ENCODE peak calls at places on chromosomes 6 and 20, in four cellular contexts. U is neural progenitor cell, D is uterus, L is Karpas-422. I is an unnamed sample. For H3K36me3, the result is how much of the 10 kb centered on the place peaks cover.

GRCh38 chr6:22071655-22072054 is 225.2 kb downstream of the PRL start:
- DNase-seq in U (peak), D (peak), L (no peak), I (no peak)

GRCh38 chr6:135901776-135902524 is 50.4 kb downstream of the PDE7B start:
- DNase-seq in U (no peak), D (peak), L (no peak), I (no peak)

GRCh38 chr6:63351995-63352586 is 32.3 kb upstream of the LGSN start:
- DNase-seq in U (no peak), D (no peak), L (peak), I (no peak)

GRCh38 chr6:73606428-73606827 is 47.4 kb downstream of the SLC17A5 start:
- DNase-seq in U (no peak), D (no peak), L (no peak), I (no peak)

GRCh38 chr6:69349776-69350175 is 447.0 kb downstream of the LMBRD1 start:
- DNase-seq in U (no peak), D (peak), L (no peak), I (no peak)

GRCh38 chr6:108030223-108030622 is 44.3 kb downstream of the OSTM1 start:
- DNase-seq in U (peak), D (no peak), L (no peak), I (no peak)

GRCh38 chr6:45818655-45819054 is 197.0 kb downstream of the CLIC5 start:
- DNase-seq in U (no peak), D (no peak), L (no peak), I (no peak)

GRCh38 chr20:56924976-56925695 is 296.0 kb downstream of the TFAP2C start:
- DNase-seq in U (peak), D (no peak), L (no peak), I (no peak)

GRCh38 chr6:124002377-124003081 is 198.9 kb downstream of the NKAIN2 start:
- DNase-seq in U (no peak), D (no peak), L (no peak), I (no peak)

GRCh38 chr20:20362774-20363435 is 5.0 kb upstream of the INSM1 start:
- DNase-seq in U (peak), D (no peak), L (no peak), I (no peak)

GRCh38 chr20:10307359-10307735 is 88.7 kb downstream of the SNAP25 start:
- DNase-seq in U (no peak), D (no peak), L (no peak), I (no peak)

GRCh38 chr6:69704916-69705315 is 91.9 kb downstream of the LMBRD1 start:
- DNase-seq in U (no peak), D (no peak), L (no peak), I (no peak)

GRCh38 chr6:159788757-159789376 is 535 bp downstream of the TCP1 start:
- DNase-seq in U (peak), D (peak), L (peak), I (no peak)

GRCh38 chr6:31826793-31827285 is 699 bp upstream of the HSPA1B start:
- DNase-seq in U (peak), D (peak), L (no peak), I (peak)

GRCh38 chr6:36364669-36365479 is 22.6 kb downstream of the ETV7 start:
- DNase-seq in U (no peak), D (no peak), L (no peak), I (no peak)

GRCh38 chr20:11437611-11438380 is 479.9 kb upstream of the BTBD3 start:
- DNase-seq in U (no peak), D (no peak), L (no peak), I (no peak)

GRCh38 chr6:35083507-35083906 is 57.6 kb downstream of the TCP11 start:
- DNase-seq in U (no peak), D (no peak), L (no peak), I (no peak)
- H3K36me3 ChIP-seq in U (under half), D (under half), L (under half), I (under half)

GRCh38 chr6:37438912-37439311 is 5.9 kb downstream of the CMTR1 start:
- DNase-seq in U (no peak), D (no peak), L (no peak), I (no peak)
- H3K36me3 ChIP-seq in U (under half), D (under half), L (under half), I (under half)

GRCh38 chr20:64073476-64074183 is 5.7 kb downstream of the RGS19 start:
- DNase-seq in U (no peak), D (no peak), L (no peak), I (no peak)

GRCh38 chr20:64071341-64072332 is 7.7 kb downstream of the RGS19 start:
- DNase-seq in U (no peak), D (no peak), L (peak), I (no peak)

GRCh38 chr20:64074184-64074789 is 5.0 kb downstream of the RGS19 start:
- DNase-seq in U (no peak), D (no peak), L (no peak), I (no peak)

GRCh38 chr20:64070244-64070993 is 7.4 kb downstream of the TCEA2 start:
- DNase-seq in U (no peak), D (no peak), L (no peak), I (no peak)

DNA sequence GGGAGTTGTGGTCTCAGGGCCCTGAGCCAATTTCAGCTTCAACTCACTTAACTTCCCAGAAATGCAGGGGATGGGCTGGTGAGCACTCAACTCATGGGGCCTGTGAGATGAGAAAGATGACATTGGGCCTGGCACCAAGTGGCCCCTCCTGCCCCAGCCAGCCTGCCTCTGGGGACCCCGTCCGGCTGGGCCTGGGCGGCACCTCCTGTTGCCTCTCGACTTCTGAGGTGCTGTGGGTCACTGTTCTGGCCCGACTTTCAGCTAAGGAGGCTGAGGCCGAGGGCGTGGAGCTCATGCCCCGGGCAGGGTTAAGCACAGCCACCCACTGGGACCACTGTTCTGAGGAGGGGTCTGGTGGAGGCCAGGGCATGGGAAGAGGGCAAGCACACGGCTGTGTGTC is 6.7 kb downstream of the RGS19 start:
- DNase-seq in U (no peak), D (no peak), L (no peak), I (no peak)
- H3K36me3 ChIP-seq in U (under half), D (under half), L (under half), I (under half)

DNA sequence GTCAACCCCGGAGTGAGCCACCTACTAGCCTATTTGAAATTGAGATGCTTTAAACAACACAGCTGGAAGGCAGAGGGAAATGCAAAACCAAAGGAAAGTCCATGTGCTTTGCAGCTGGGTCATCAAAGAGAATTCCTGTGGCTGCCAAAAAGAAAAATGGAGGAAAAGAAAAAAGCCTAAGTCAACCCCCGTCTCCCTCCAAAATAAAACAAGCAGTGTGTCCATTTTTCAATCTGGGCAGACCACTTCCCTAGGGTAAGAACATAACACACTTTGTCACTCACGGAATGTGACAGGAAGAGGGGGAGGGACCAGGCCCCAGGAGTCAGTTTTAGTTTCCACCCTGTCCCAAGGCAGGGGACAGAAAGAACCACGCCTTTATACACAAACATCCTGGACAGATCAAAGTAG is 29.3 kb downstream of the PXDC1 start:
- DNase-seq in U (peak), D (no peak), L (no peak), I (no peak)
- H3K36me3 ChIP-seq in U (under half), D (under half), L (under half), I (under half)

GRCh38 chr20:8097307-8097706 is 34.8 kb upstream of the PLCB1 start:
- DNase-seq in U (no peak), D (no peak), L (no peak), I (no peak)
- H3K36me3 ChIP-seq in U (under half), D (under half), L (under half), I (under half)

GRCh38 chr20:44918761-44919160 is 8.9 kb downstream of the PABPC1L start:
- DNase-seq in U (no peak), D (no peak), L (no peak), I (no peak)

GRCh38 chr20:44918342-44918741 is 8.5 kb downstream of the PABPC1L start:
- DNase-seq in U (no peak), D (no peak), L (no peak), I (no peak)

GRCh38 chr20:44917399-44917798 is 7.5 kb downstream of the PABPC1L start:
- DNase-seq in U (no peak), D (no peak), L (no peak), I (no peak)

GRCh38 chr20:44924526-44924925 is 14.7 kb downstream of the PABPC1L start:
- DNase-seq in U (no peak), D (no peak), L (no peak), I (no peak)

GRCh38 chr20:44921447-44921846 is 11.6 kb downstream of the PABPC1L start:
- DNase-seq in U (no peak), D (no peak), L (no peak), I (no peak)
- H3K36me3 ChIP-seq in U (under half), D (under half), L (under half), I (under half)

GRCh38 chr20:48636301-48636700 is 191.5 kb downstream of the PREX1 start:
- DNase-seq in U (no peak), D (no peak), L (no peak), I (no peak)

GRCh38 chr20:48635791-48636267 is 192.0 kb downstream of the PREX1 start:
- DNase-seq in U (peak), D (no peak), L (peak), I (no peak)

GRCh38 chr20:48634641-48635040 is 193.2 kb downstream of the PREX1 start:
- DNase-seq in U (no peak), D (no peak), L (no peak), I (no peak)

GRCh38 chr20:48633620-48634257 is 194.1 kb downstream of the PREX1 start:
- DNase-seq in U (no peak), D (no peak), L (no peak), I (no peak)

DNA sequence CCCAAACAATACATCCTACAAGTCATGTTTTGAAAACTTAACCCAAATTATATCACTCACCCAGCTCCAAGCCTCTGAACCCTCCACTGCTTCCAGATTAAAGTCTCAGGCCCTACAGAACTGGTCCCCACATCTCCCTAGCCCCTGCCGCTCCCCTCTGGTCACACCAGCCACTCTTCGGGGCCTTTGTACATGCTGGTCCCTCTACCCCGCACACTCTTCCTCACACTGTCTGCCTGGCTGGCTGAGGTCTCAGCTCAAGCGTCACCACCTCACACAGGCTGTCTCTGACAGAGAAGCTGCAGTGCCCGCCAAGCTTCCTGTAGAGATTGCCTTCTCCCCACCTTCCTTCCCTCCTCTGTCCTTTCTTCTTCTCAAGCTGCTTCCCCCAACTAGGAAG is 192.4 kb downstream of the PREX1 start:
- DNase-seq in U (no peak), D (no peak), L (no peak), I (no peak)
- H3K36me3 ChIP-seq in U (under half), D (under half), L (under half), I (under half)

DNA sequence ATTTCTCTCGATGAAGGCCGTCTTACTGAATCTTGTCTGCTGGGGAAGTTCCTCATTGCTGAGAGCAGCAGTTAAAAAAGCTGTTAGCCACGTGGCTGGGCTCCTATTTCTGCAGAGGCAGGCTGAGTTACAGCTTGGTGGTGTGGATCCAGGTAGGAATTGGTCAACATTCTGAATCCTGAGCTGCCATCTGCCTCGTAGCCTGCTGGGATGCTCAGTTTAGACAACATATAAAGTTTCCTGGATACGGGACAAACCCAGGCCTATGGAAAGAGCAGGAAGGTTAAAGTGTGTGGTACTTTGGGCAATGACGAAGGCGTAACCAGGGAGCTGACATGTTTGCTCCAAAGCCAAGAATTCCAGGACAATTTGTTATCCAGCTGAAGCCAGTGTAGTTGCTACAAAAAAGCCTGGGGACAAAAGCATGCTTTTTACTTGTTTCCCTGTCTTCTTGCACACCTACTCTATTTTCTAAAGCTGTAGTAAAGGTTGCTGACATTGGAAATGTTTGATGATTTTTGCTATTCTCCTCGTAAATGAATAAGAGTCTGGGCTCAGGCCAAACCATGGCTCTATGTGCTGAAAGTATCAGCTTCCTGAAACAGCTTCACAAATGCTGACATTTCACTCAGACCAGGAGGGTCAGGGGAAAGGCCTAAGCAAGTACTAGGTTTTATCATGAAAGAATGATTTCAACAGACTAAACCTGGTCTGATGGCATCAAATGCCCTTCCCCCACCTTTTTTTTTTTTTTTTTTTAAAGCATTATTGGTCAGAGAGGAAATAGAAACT is 12.4 kb upstream of the MYLK2 start:
- DNase-seq in U (no peak), D (no peak), L (no peak), I (no peak)
- H3K36me3 ChIP-seq in U (under half), D (under half), L (under half), I (under half)

GRCh38 chr6:160804639-160805038 is 102.6 kb downstream of the PLG start:
- DNase-seq in U (no peak), D (no peak), L (no peak), I (no peak)

GRCh38 chr6:160798625-160799024 is 96.6 kb downstream of the PLG start:
- DNase-seq in U (no peak), D (no peak), L (no peak), I (no peak)

GRCh38 chr6:160801418-160801817 is 99.4 kb downstream of the PLG start:
- DNase-seq in U (no peak), D (no peak), L (no peak), I (no peak)

GRCh38 chr6:160795716-160796115 is 93.7 kb downstream of the PLG start:
- DNase-seq in U (no peak), D (no peak), L (no peak), I (no peak)

DNA sequence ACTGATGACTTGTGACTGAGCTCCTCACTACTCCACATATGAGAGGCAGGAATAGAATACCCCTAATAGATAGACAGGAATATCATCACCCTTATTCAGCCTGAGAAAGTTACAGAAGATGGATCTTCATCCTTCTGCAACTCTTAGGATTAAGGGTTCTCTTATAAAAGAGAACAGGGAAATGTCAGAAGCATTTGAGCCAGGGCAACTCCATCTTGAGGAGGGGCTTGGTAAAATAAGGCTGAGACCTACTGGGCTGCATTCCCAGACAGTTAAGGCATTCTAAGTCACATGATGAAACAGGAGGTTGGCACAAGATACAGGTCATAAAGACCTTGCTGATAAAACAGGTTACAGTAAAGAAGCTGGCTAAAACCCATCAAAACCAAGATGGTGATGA is 97.8 kb downstream of the PLG start:
- DNase-seq in U (no peak), D (no peak), L (no peak), I (no peak)
- H3K36me3 ChIP-seq in U (under half), D (under half), L (under half), I (under half)